ENCODE peak calls at places on chromosomes 11 and 22, in four cellular contexts. V is GM12891, F is spleen, E is H1. G is an unnamed sample.

GRCh38 chr11:2998073-2998850 is 6.1 kb upstream of the NAP1L4 start:
- DNase-seq in V (no peak), F (no peak), E (no peak), G (peak; percentile 45)

GRCh38 chr11:118338637-118339061 is 3.9 kb downstream of the CD3D start:
- DNase-seq in V (peak; percentile 41), F (peak; percentile 85), E (no peak), G (no peak)

GRCh38 chr11:20451568-20451967 is 64.1 kb downstream of the PRMT3 start:
- DNase-seq in V (no peak), F (no peak), E (no peak), G (no peak)

GRCh38 chr11:119339581-119340334 is 925 bp downstream of the C1QTNF5 start:
- DNase-seq in V (peak; percentile 72), F (peak; percentile 89), E (peak; percentile 94), G (no peak)

GRCh38 chr11:111001986-111002616 is 243.4 kb upstream of the POU2AF2 start:
- DNase-seq in V (no peak), F (no peak), E (no peak), G (no peak)

GRCh38 chr11:131370090-131370751 is at the start of gene NTM:
- DNase-seq in V (no peak), F (no peak), E (no peak), G (peak; percentile 23)

GRCh38 chr11:20247540-20248138 is 87.4 kb upstream of the DBX1 start:
- DNase-seq in V (no peak), F (no peak), E (no peak), G (no peak)

GRCh38 chr11:14500181-14500651 is 605 bp upstream of the COPB1 start:
- DNase-seq in V (peak; percentile 25), F (peak; percentile 82), E (no peak), G (peak; percentile 67)

GRCh38 chr11:16410479-16410878 is 54.1 kb upstream of the SOX6 start:
- DNase-seq in V (no peak), F (no peak), E (no peak), G (no peak)

GRCh38 chr22:38397189-38398097 is 57.6 kb downstream of the KCNJ4 start:
- DNase-seq in V (no peak), F (peak; percentile 89), E (peak; percentile 85), G (no peak)
- TF ChIP-seq POLR2AphosphoS5 in V (no peak), F (peak; percentile 70), E (peak; percentile 51), G (no peak)

DNA sequence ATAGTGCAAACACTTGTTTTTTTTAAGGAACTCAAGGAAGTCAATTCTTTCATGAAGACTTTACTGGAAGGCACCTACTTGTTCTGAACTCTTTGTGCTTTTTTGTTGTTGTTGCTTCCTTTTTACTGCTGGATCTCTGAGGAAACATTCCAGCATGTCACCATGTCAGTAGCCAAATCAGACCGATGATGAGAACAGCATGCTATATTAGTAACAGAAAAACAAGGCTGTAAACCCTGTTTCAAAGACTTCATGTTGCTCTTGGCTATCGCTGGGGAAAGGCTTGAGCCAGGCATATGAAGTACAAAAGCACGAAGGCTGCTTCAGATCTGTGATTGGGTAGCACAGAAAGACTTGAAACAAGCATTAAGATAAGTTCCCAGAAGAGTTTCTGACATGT is 125.6 kb upstream of the SLC5A12 start:
- DNase-seq in V (no peak), F (no peak), E (no peak), G (peak; percentile 76)
- TF ChIP-seq POLR2AphosphoS5 in V (no peak), F (no peak), E (no peak), G (peak; percentile 97)

GRCh38 chr11:64304316-64305072 is 830 bp upstream of the ESRRA start:
- DNase-seq in V (peak; percentile 85), F (peak; percentile 98), E (peak; percentile 99), G (peak; percentile 91)
- TF ChIP-seq POLR2AphosphoS5 in V (no peak), F (peak; percentile 28), E (peak; percentile 80), G (peak; percentile 54)

DNA sequence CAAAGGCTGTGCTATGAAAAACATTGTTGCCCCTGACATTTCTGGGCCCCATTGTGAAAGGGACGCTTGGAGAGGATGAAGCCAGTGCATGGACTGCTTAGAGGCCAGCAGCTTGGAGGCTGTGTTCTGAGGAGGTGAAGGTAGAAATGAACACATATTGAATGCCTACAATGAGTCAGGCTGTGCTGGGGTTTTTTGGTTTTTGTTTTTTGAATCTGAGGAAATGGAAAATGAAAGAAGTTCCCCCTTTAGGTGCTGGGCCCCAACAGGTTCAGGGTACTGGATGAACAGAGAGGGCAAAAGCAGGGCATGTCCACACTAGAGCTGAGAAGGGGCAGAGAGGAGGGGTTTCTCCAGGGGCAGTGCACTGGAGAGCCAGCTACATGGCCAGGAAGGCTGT is 166.1 kb upstream of the API5 start:
- DNase-seq in V (no peak), F (no peak), E (no peak), G (no peak)
- TF ChIP-seq POLR2AphosphoS5 in V (peak; percentile 33), F (no peak), E (no peak), G (no peak)

DNA sequence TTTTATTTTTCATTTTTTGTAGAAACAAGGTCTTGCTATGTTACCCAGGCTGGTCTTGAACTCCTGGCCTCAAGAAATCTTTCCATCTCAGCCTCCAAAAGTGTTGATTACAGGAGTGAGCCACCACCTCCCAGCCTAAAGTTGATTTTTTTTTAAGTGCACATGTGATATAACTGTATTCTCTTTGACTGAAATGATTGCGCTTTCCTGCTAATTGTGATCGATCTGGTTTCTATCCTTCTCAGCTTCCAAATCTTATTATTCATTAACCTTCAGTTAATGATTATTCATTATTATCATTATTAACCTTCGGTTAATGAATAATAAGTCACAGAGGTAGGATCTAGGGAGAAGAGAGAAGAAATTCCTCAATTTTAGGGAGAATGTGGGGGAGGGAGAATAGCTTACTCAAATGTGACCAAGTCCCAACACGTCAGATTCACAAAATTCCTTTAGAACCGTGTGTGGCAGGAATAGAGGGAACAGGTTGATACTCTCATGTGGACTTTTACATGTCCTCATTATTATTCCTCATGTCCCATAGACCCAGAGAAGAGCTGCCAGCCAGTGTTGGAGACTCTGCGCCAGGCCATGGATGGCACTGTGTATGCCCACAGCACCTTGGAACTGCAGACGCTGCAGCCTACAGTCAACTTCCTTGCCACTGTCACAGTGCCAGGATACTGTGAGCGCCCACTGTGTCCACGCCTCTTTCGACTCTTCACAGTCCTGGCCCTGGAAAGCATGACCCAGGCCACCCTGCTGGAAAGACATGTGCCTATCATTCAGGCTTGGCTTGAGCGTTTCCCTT is 47.1 kb downstream of the RRP8 start:
- DNase-seq in V (no peak), F (peak; percentile 35), E (no peak), G (no peak)
- TF ChIP-seq POLR2AphosphoS5 in V (no peak), F (no peak), E (no peak), G (no peak)

GRCh38 chr11:26583550-26583949 is 11.5 kb upstream of the MUC15 start:
- DNase-seq in V (no peak), F (no peak), E (no peak), G (peak; percentile 59)
- TF ChIP-seq POLR2AphosphoS5 in V (no peak), F (no peak), E (no peak), G (peak; percentile 64)

GRCh38 chr11:46272816-46273427 is 4.5 kb upstream of the CREB3L1 start:
- DNase-seq in V (no peak), F (peak; percentile 64), E (no peak), G (peak; percentile 70)
- TF ChIP-seq POLR2AphosphoS5 in V (no peak), F (no peak), E (no peak), G (peak; percentile 31)